ENCODE peak calls at places on chromosome 10, in five cellular contexts. One of them, this sample, is unnamed. For H3K27me3 and H3K4me1, the result is how much of the 10 kb centered on the place peaks cover.

GRCh38 chr10:38157270-38157685 is 63.1 kb downstream of the ZNF37A start:
- DNase-seq in astrocyte: no peak
- DNase-seq in cardiac muscle cell: no peak
- DNase-seq in ovary: no peak
- DNase-seq in psoas muscle: no peak
- DNase-seq in this sample: no peak

GRCh38 chr10:115649217-115649616 is 556.1 kb downstream of the ATRNL1 start:
- DNase-seq in astrocyte: no peak
- DNase-seq in cardiac muscle cell: no peak
- DNase-seq in ovary: no peak
- DNase-seq in psoas muscle: no peak
- DNase-seq in this sample: no peak

GRCh38 chr10:69345402-69345801 is 67.1 kb downstream of the HK1 start:
- DNase-seq in astrocyte: no peak
- DNase-seq in cardiac muscle cell: no peak
- DNase-seq in ovary: no peak
- DNase-seq in psoas muscle: peak
- DNase-seq in this sample: no peak

GRCh38 chr10:73131295-73131694 is 21.0 kb downstream of the NUDT13 start:
- DNase-seq in astrocyte: no peak
- DNase-seq in cardiac muscle cell: no peak
- DNase-seq in ovary: no peak
- DNase-seq in psoas muscle: no peak
- DNase-seq in this sample: no peak

GRCh38 chr10:74898201-74898976 is 72.0 kb downstream of the KAT6B start:
- DNase-seq in astrocyte: no peak
- DNase-seq in cardiac muscle cell: no peak
- DNase-seq in ovary: no peak
- DNase-seq in psoas muscle: no peak
- DNase-seq in this sample: no peak

GRCh38 chr10:6348091-6348862 is 145.5 kb downstream of the PFKFB3 start:
- DNase-seq in astrocyte: peak
- DNase-seq in cardiac muscle cell: no peak
- DNase-seq in ovary: no peak
- DNase-seq in psoas muscle: peak
- DNase-seq in this sample: peak

GRCh38 chr10:80207768-80208385 is 2.5 kb upstream of the ANXA11 start:
- DNase-seq in astrocyte: no peak
- DNase-seq in cardiac muscle cell: no peak
- DNase-seq in ovary: peak
- DNase-seq in psoas muscle: no peak
- DNase-seq in this sample: no peak

GRCh38 chr10:86708068-86708782 is 39.9 kb downstream of the LDB3 start:
- DNase-seq in astrocyte: no peak
- DNase-seq in cardiac muscle cell: no peak
- DNase-seq in ovary: no peak
- DNase-seq in psoas muscle: no peak
- DNase-seq in this sample: no peak

GRCh38 chr10:72803119-72803505 is 90.4 kb upstream of the OIT3 start:
- DNase-seq in astrocyte: no peak
- DNase-seq in cardiac muscle cell: no peak
- DNase-seq in ovary: no peak
- DNase-seq in psoas muscle: no peak
- DNase-seq in this sample: no peak

GRCh38 chr10:101495324-101495925 is 92.6 kb downstream of the POLL start:
- DNase-seq in astrocyte: no peak
- DNase-seq in cardiac muscle cell: peak
- DNase-seq in ovary: no peak
- DNase-seq in psoas muscle: no peak
- DNase-seq in this sample: no peak

GRCh38 chr10:72123616-72124015 is 35.3 kb upstream of the SPOCK2 start:
- DNase-seq in astrocyte: no peak
- DNase-seq in cardiac muscle cell: no peak
- DNase-seq in ovary: no peak
- DNase-seq in psoas muscle: no peak
- DNase-seq in this sample: no peak

GRCh38 chr10:62779487-62780248 is 24.9 kb upstream of the ADO start:
- DNase-seq in astrocyte: peak
- DNase-seq in cardiac muscle cell: no peak
- DNase-seq in ovary: no peak
- DNase-seq in psoas muscle: no peak
- DNase-seq in this sample: no peak

GRCh38 chr10:133616371-133617130 is 10.0 kb downstream of the FRG2B start:
- DNase-seq in astrocyte: no peak
- DNase-seq in cardiac muscle cell: no peak
- DNase-seq in ovary: no peak
- DNase-seq in psoas muscle: no peak
- DNase-seq in this sample: no peak

GRCh38 chr10:72259491-72260214 is 14.1 kb upstream of the DDIT4 start:
- DNase-seq in astrocyte: peak
- DNase-seq in cardiac muscle cell: no peak
- DNase-seq in ovary: no peak
- DNase-seq in psoas muscle: no peak
- DNase-seq in this sample: no peak

GRCh38 chr10:12448729-12449391 is 99.5 kb downstream of the CAMK1D start:
- DNase-seq in astrocyte: peak
- DNase-seq in cardiac muscle cell: no peak
- DNase-seq in ovary: peak
- DNase-seq in psoas muscle: no peak
- DNase-seq in this sample: no peak

GRCh38 chr10:24929056-24929544 is 23.3 kb downstream of the PRTFDC1 start:
- DNase-seq in astrocyte: peak
- DNase-seq in cardiac muscle cell: no peak
- DNase-seq in ovary: no peak
- DNase-seq in psoas muscle: no peak
- DNase-seq in this sample: no peak

GRCh38 chr10:2599571-2599970 is 467.8 kb upstream of the PFKP start:
- DNase-seq in astrocyte: no peak
- DNase-seq in cardiac muscle cell: no peak
- DNase-seq in ovary: no peak
- DNase-seq in psoas muscle: no peak
- DNase-seq in this sample: no peak

GRCh38 chr10:103915794-103916193 is 2.2 kb downstream of the STN1 start:
- DNase-seq in astrocyte: no peak
- DNase-seq in cardiac muscle cell: no peak
- DNase-seq in ovary: no peak
- DNase-seq in psoas muscle: no peak
- DNase-seq in this sample: no peak

GRCh38 chr10:21509391-21510217 is 15.9 kb downstream of the SKIDA1 start:
- DNase-seq in astrocyte: no peak
- DNase-seq in cardiac muscle cell: peak
- DNase-seq in ovary: peak
- DNase-seq in psoas muscle: no peak
- DNase-seq in this sample: no peak

GRCh38 chr10:6741561-6741960 is 161.5 kb upstream of the PRKCQ start:
- DNase-seq in astrocyte: no peak
- DNase-seq in cardiac muscle cell: no peak
- DNase-seq in ovary: no peak
- DNase-seq in psoas muscle: no peak
- DNase-seq in this sample: no peak

GRCh38 chr10:74307061-74307651 is 156.1 kb downstream of the ADK start:
- DNase-seq in astrocyte: no peak
- DNase-seq in cardiac muscle cell: no peak
- DNase-seq in ovary: no peak
- DNase-seq in psoas muscle: no peak
- DNase-seq in this sample: no peak

GRCh38 chr10:26215923-26216576 is 524 bp upstream of the GAD2 start:
- DNase-seq in astrocyte: peak
- DNase-seq in cardiac muscle cell: peak
- DNase-seq in ovary: no peak
- DNase-seq in psoas muscle: no peak
- DNase-seq in this sample: no peak

GRCh38 chr10:15245530-15245929 is 77.0 kb upstream of the NMT2 start:
- DNase-seq in astrocyte: no peak
- DNase-seq in cardiac muscle cell: peak
- DNase-seq in ovary: no peak
- DNase-seq in psoas muscle: no peak
- DNase-seq in this sample: no peak

GRCh38 chr10:30079423-30079822 is 20.0 kb upstream of the JCAD start:
- DNase-seq in astrocyte: no peak
- DNase-seq in cardiac muscle cell: no peak
- DNase-seq in ovary: no peak
- DNase-seq in psoas muscle: no peak
- DNase-seq in this sample: no peak

GRCh38 chr10:123143162-123143824 is 4.6 kb upstream of the HMX2 start:
- DNase-seq in astrocyte: no peak
- DNase-seq in cardiac muscle cell: no peak
- DNase-seq in ovary: no peak
- DNase-seq in psoas muscle: no peak
- DNase-seq in this sample: no peak

GRCh38 chr10:78460204-78460603 is 426.5 kb downstream of the RPS24 start:
- DNase-seq in astrocyte: no peak
- DNase-seq in cardiac muscle cell: no peak
- DNase-seq in ovary: no peak
- DNase-seq in psoas muscle: no peak
- DNase-seq in this sample: no peak

GRCh38 chr10:101901340-101901739 is 57.7 kb upstream of the KCNIP2 start:
- DNase-seq in astrocyte: no peak
- DNase-seq in cardiac muscle cell: no peak
- DNase-seq in ovary: no peak
- DNase-seq in psoas muscle: no peak
- DNase-seq in this sample: no peak

GRCh38 chr10:11698691-11699545 is 43.3 kb upstream of the ECHDC3 start:
- DNase-seq in astrocyte: no peak
- DNase-seq in cardiac muscle cell: no peak
- DNase-seq in ovary: no peak
- DNase-seq in psoas muscle: no peak
- DNase-seq in this sample: no peak

GRCh38 chr10:105188737-105189463 is 547.8 kb downstream of the SORCS3 start:
- DNase-seq in astrocyte: peak
- DNase-seq in cardiac muscle cell: no peak
- DNase-seq in ovary: no peak
- DNase-seq in psoas muscle: no peak
- DNase-seq in this sample: no peak

GRCh38 chr10:129963831-129964501 is at the start of gene EBF3:
- DNase-seq in astrocyte: no peak
- DNase-seq in cardiac muscle cell: peak
- DNase-seq in ovary: peak
- DNase-seq in psoas muscle: peak
- DNase-seq in this sample: no peak

DNA sequence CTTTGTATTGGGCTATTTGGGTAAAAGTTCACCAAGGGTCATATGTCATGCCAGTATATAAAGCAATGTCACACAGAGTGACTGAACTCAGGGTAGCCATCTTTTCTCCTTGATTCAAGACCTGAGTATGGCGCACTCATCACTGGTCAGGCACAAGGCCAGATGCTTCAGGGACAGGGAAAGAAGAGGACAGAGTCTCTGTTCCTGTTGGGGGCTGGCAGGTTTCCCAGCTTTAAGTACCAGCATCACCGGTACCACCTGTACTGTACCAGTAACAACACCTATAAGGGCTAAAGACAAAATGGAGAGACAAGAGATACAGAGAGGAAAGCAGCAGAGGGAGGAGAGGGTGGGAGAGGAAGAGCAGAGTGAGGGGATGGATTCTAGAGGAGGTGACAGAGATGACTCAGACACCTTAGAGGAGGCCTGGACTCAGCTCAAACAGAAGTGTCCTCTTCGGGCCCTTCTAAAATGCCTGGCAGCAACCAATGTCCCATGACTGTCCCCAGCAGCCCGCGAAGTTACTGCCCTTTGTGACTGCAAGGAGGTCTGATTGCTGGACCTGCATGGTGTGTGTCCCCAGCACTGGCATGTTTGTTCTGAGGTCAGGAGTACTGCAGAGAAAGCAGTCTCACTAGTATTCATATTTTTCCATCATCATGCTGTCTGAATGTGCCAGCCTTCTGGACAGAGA is 191.3 kb downstream of the MYOF start:
- DNase-seq in astrocyte: no peak
- DNase-seq in cardiac muscle cell: no peak
- DNase-seq in ovary: no peak
- DNase-seq in psoas muscle: no peak
- DNase-seq in this sample: no peak
- H3K4me3 ChIP-seq in astrocyte: no peak
- H3K4me3 ChIP-seq in cardiac muscle cell: no peak
- H3K4me3 ChIP-seq in ovary: no peak
- H3K4me3 ChIP-seq in psoas muscle: no peak
- H3K4me3 ChIP-seq in this sample: no peak

DNA sequence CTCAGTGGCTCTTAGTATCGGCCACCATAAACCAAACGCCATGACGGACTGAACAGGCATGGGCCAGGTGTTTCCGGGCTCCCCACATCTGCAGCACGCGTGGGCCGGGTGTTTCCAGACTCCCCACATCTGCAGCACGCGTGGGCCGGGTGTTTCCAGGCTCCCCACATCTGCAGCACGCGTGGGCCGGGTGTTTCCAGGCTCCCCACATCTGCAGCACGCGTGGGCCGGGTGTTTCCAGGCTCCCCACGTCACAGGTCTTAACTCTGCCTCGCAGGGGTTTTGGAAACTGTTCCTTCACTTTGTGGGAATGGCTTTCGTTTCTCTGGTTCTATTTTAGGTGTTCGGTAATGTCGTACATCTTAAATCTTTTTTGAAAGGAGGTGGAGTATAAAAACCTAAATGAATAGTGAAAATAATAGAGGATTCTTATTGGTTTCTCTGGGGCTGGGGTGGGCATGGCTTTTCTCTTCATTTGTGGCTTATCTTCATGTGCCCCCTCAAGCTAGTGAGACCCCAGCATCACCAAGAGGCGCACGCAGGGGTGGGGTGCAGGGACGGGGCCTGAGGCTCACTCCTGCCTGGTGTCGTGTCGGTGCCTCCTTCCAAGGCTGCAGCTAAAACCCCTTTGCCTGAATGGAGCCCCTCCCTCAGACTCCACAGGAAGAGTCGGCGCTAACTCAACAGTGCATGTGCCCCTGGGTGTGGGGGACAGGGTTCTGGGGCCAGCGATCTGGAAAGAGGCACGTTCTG is 126.3 kb downstream of the WDR37 start:
- DNase-seq in astrocyte: no peak
- DNase-seq in cardiac muscle cell: no peak
- DNase-seq in ovary: no peak
- DNase-seq in psoas muscle: no peak
- DNase-seq in this sample: no peak
- H3K27me3 ChIP-seq in astrocyte: under half
- H3K27me3 ChIP-seq in cardiac muscle cell: under half
- H3K27me3 ChIP-seq in ovary: under half
- H3K27me3 ChIP-seq in psoas muscle: under half
- H3K27me3 ChIP-seq in this sample: under half

GRCh38 chr10:116973371-116973905 is 31.5 kb downstream of the SHTN1 start:
- DNase-seq in astrocyte: no peak
- DNase-seq in cardiac muscle cell: no peak
- DNase-seq in ovary: no peak
- DNase-seq in psoas muscle: no peak
- DNase-seq in this sample: no peak
- H3K4me1 ChIP-seq in astrocyte: under half
- H3K4me1 ChIP-seq in cardiac muscle cell: under half
- H3K4me1 ChIP-seq in ovary: under half
- H3K4me1 ChIP-seq in psoas muscle: under half
- H3K4me1 ChIP-seq in this sample: under half

DNA sequence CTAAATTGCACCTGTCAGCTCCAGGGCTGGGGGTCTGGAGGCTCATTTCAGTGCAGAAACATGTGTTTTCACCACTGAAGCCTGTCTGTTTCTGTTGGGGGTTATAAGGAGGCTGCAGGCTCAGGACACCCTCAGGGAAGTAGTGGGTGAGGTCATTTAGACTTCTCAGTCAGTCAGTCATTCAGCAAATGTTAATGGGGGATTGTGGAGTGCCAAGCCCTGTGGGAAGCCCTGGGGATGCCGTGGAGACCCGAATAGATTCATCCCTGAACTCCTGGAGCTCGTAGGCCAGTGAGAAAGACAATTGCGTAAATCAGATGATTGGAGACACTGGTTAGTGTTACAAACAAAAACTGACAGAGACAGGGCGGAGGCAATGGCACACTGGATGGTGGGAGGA is 19.2 kb downstream of the LHPP start:
- DNase-seq in astrocyte: no peak
- DNase-seq in cardiac muscle cell: no peak
- DNase-seq in ovary: no peak
- DNase-seq in psoas muscle: no peak
- DNase-seq in this sample: no peak
- H3K4me3 ChIP-seq in astrocyte: no peak
- H3K4me3 ChIP-seq in cardiac muscle cell: no peak
- H3K4me3 ChIP-seq in ovary: no peak
- H3K4me3 ChIP-seq in psoas muscle: no peak
- H3K4me3 ChIP-seq in this sample: no peak